ENCODE peak calls at places on chromosome 2, in four cellular contexts. Y, V, I and D are unnamed samples.

GRCh38 chr2:160792837-160793236 is 299.2 kb upstream of the RBMS1 start:
- DNase-seq in V (no peak), I (no peak), Y (no peak), D (no peak)

GRCh38 chr2:106841886-106842645 is 43.9 kb downstream of the ST6GAL2 start:
- DNase-seq in V (no peak), Y (no peak), I (no peak), D (no peak)

GRCh38 chr2:212328129-212328528 is 210.5 kb downstream of the ERBB4 start:
- DNase-seq in V (no peak), I (no peak), Y (no peak), D (no peak)

GRCh38 chr2:237987263-237987662 is 20.4 kb downstream of the UBE2F start:
- DNase-seq in Y (no peak), I (no peak), V (no peak), D (no peak)

GRCh38 chr2:191155608-191156071 is 4.8 kb upstream of the STAT4 start:
- DNase-seq in V (no peak), Y (peak; percentile 70), I (peak; percentile 73), D (no peak)

GRCh38 chr2:191758420-191759199 is 80.7 kb downstream of the NABP1 start:
- DNase-seq in I (peak; percentile 56), V (no peak), Y (peak; percentile 57), D (no peak)

GRCh38 chr2:7190587-7191320 is 273.5 kb downstream of the RNF144A start:
- DNase-seq in V (no peak), Y (no peak), I (no peak), D (no peak)

GRCh38 chr2:8543412-8544167 is 138.3 kb upstream of the ID2 start:
- DNase-seq in Y (peak; percentile 90), V (peak; percentile 28), I (peak; percentile 85), D (peak; percentile 59)

GRCh38 chr2:152433289-152433688 is 98.3 kb downstream of the FMNL2 start:
- DNase-seq in V (no peak), Y (no peak), I (no peak), D (no peak)

GRCh38 chr2:152432765-152433164 is 97.8 kb downstream of the FMNL2 start:
- DNase-seq in V (no peak), Y (no peak), I (no peak), D (no peak)

GRCh38 chr2:152433814-152434213 is 98.8 kb downstream of the FMNL2 start:
- DNase-seq in V (no peak), I (no peak), Y (no peak), D (no peak)

GRCh38 chr2:152431370-152432098 is 96.6 kb downstream of the FMNL2 start:
- DNase-seq in I (no peak), V (no peak), Y (no peak), D (no peak)

DNA sequence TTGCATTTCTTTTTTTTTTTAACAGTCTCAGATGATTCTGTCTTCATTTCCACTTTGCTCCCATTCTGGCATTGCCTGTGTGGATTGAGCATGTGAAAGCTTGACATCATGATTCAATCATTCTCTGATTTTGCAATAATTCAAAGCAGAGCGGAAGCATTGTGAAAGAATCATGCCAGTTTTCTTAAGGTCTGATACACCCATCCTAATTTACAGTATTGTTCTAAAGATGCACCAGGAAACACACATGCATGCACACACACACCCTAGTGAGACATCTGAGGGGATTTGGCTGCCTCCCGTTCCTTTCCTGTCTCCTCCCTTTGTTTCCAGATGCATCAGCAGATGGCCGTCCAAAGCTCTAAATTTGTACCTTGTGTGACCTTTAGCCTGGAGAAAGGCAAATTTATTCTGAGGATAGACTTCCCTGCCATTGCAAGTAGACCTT is 97.3 kb downstream of the FMNL2 start:
- DNase-seq in I (peak; percentile 92), Y (peak; percentile 41), V (peak; percentile 23), D (peak; percentile 60)
- H3K4me1 ChIP-seq in I (peaks cover 8% of the 10 kb centered on the region), Y (no peaks in the 10 kb centered on the region), V (peaks cover 3% of the 10 kb centered on the region), D (peaks cover 44% of the 10 kb centered on the region)

DNA sequence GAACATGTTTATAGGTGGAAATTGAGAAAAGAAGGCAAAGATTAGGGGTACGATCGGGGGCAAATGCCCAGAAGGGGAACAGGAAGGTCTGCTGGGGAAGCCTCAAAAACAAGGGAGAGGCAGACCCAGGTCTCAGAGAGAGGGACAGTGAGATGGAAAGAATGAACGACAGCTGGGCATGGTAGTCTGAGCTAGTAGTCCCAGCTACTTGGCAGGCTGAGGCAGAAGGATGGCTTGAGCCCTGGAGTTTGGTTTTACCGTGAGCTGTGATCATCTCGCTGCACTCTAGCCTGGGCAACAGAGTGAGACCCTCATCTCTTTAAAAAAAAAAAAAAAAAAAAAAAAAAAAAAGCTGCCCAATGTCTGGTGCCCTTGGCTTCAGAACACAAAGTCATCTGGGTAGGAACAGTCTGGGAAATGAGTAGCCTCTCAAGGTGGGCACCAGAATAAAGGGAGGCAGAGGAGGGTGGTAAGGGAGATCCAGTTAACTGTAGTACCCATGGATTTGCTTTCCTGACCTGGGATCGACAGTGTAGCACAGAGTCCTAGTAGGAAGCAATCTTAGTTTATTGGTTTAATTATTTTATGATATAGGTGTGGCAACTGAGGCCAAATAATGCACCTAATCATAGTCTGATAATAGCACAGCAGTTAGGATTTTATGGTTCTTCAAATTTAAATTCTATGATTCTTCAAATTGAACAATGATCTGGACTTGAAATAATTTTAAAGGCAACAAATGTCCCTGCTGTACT is 3.5 kb downstream of the RRM2 start:
- DNase-seq in V (no peak), I (no peak), Y (no peak), D (no peak)
- H3K4me1 ChIP-seq in V (no peaks in the 10 kb centered on the region), I (no peaks in the 10 kb centered on the region), Y (peaks cover 11% of the 10 kb centered on the region), D (peaks cover 21% of the 10 kb centered on the region)

GRCh38 chr2:129895526-129896082 is 83.9 kb upstream of the RAB6C start:
- DNase-seq in V (no peak), Y (no peak), I (no peak), D (no peak)

GRCh38 chr2:129893244-129893643 is 86.2 kb upstream of the RAB6C start:
- DNase-seq in V (no peak), Y (no peak), I (no peak), D (no peak)

GRCh38 chr2:129892773-129893172 is 86.7 kb upstream of the RAB6C start:
- DNase-seq in V (no peak), Y (no peak), I (no peak), D (no peak)

GRCh38 chr2:129895061-129895460 is 84.4 kb upstream of the RAB6C start:
- DNase-seq in V (no peak), I (no peak), Y (no peak), D (no peak)

GRCh38 chr2:129894616-129895015 is 84.8 kb upstream of the RAB6C start:
- DNase-seq in V (no peak), Y (no peak), I (no peak), D (no peak)
- H3K4me1 ChIP-seq in V (no peaks in the 10 kb centered on the region), Y (no peaks in the 10 kb centered on the region), I (no peaks in the 10 kb centered on the region), D (no peaks in the 10 kb centered on the region)

GRCh38 chr2:97769308-97769707 is 55.9 kb downstream of the ZAP70 start:
- DNase-seq in V (no peak), I (no peak), Y (no peak), D (peak; percentile 52)
- H3K4me1 ChIP-seq in V (no peaks in the 10 kb centered on the region), I (peaks cover 29% of the 10 kb centered on the region), Y (no peaks in the 10 kb centered on the region), D (peaks cover 9% of the 10 kb centered on the region)

DNA sequence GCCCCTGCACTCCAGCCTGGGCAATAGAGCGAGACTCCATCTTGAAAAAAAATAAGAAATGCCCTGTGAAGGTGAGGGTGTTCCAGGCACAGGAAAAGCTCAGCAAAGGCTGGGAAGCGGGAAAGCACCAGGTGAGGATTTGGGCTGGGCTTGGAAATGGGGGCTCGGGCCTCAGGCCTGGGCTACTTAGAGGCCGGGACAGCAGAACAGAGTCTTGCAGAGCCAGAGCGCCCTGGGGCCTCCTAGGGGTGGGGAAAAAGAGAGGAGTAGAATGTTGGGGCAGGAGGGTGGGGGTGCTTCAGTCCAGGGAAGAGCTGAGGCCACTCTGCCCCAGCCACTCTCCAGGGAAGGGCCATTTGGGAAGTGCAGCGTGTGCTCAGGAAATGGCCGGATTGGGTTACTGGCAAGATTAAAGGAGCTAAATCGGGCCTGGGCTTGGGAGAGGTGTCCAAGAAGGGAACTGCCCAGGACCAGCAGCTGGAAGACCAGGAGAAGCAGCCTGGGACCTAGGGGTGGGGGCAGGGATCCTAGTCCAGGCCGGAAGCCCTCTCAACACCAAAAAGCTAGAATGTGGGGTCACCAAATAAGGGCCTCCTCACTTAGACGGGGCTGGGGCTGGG is 13.8 kb upstream of the DES start:
- DNase-seq in Y (no peak), V (no peak), I (no peak), D (peak; percentile 64)
- H3K4me1 ChIP-seq in Y (peaks cover 26% of the 10 kb centered on the region), V (peaks cover 4% of the 10 kb centered on the region), I (peaks cover 62% of the 10 kb centered on the region), D (peaks cover 72% of the 10 kb centered on the region)

DNA sequence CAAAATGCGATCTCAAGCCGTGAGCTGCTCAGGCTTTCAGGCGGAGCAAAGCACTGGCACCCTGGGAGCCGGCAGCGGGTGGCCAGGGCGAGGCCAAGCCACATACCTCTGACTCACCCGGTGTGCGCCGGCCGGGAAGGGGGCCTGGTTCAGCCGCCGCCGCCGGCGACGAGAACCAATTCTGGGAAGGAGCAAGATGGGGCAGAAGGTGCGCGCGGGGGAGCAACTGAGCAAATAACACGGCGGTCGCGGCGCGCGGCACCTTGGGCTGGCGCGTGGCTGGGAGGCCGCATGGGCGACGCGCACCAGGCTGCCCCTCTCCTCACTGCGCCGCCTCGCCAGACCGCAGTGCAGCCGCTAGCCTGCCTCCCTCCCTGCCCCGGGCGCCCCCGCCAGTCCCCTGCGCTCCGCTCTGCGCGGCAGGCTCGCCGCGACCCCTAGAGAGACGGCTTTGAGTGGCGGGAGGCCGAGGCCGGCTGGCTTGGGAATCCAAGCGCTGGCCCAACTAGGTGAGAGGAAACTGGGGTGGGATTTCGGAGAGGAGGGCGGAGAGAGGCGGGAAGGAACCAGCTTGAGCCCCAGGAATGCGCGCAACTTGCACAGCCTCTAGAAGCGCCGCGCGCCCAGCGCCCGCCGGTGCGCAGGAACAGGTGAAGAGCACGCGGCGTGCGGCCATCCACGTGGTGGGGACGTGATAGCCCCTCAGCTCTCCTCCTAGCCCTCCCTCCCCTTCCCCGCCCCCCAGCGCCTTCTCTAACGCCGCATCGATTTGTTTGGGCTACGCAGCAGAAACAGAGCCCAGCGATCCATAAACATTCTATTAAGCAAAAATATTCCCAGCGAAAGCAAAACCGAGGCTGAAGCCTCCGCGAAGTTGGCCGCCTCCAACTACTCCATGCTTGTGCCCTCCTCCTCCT is 3.3 kb downstream of the NRP2 start:
- DNase-seq in I (peak; percentile 68), Y (peak; percentile 67), V (peak; percentile 54), D (peak; percentile 37)
- H3K4me1 ChIP-seq in I (peaks cover 17% of the 10 kb centered on the region), Y (peaks cover 12% of the 10 kb centered on the region), V (no peaks in the 10 kb centered on the region), D (no peaks in the 10 kb centered on the region)

DNA sequence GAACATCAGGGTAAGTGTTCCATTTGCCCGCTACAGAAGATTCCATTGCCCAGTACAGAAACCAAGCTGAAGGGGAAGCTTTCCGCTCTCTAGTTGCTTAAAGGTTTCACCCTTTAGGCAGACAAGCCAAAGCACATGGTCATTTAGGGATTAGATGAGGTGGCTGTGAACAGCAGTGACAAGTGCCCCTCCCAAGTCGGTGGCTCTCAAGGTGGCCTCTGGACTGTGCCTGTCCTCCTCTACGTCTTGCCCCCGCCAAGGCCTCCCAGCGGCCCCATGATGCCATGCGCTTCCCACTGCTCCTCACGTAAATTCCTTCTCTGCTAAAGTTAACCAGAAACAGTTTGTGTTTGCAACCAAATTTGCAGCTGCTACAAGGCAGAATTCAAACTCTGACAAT is 24.2 kb upstream of the PTPN4 start:
- DNase-seq in I (no peak), Y (no peak), V (no peak), D (no peak)
- H3K4me1 ChIP-seq in I (no peaks in the 10 kb centered on the region), Y (no peaks in the 10 kb centered on the region), V (no peaks in the 10 kb centered on the region), D (peaks cover 33% of the 10 kb centered on the region)